ENCODE peak calls at places on chromosome 22, in eight cellular contexts. N, D, T, A, M, K, X and Y are unnamed samples.

GRCh38 chr22:44488354-44488753 is 9.7 kb downstream of the RTL6 start:
- DNase-seq in N (no peak), D (no peak), T (no peak), A (no peak), M (no peak), K (no peak), X (no peak), Y (no peak)

GRCh38 chr22:49192180-49192856 is 635.4 kb downstream of the BRD1 start:
- DNase-seq in N (no peak), D (no peak), T (no peak), A (peak), M (no peak), K (no peak), X (no peak), Y (no peak)

GRCh38 chr22:50157976-50158375 is 12.6 kb upstream of the PANX2 start:
- DNase-seq in N (no peak), D (no peak), T (no peak), A (no peak), M (no peak), K (no peak), X (no peak), Y (no peak)

GRCh38 chr22:45889539-45890350 is 87.2 kb downstream of the WNT7B start:
- DNase-seq in N (no peak), D (no peak), T (no peak), A (peak), M (no peak), K (no peak), X (no peak), Y (no peak)

GRCh38 chr22:48089601-48090331 is 1327.3 kb downstream of the TBC1D22A start:
- DNase-seq in N (no peak), D (peak), T (no peak), A (no peak), M (no peak), K (no peak), X (no peak), Y (no peak)

GRCh38 chr22:28792491-28793383 is 7.6 kb downstream of the XBP1 start:
- DNase-seq in N (no peak), D (no peak), T (no peak), A (peak), M (no peak), K (no peak), X (no peak), Y (no peak)

GRCh38 chr22:48895341-48895740 is 932.3 kb downstream of the BRD1 start:
- DNase-seq in N (no peak), D (no peak), T (no peak), A (peak), M (no peak), K (no peak), X (no peak), Y (no peak)

GRCh38 chr22:30878516-30879365 is 89.8 kb downstream of the MORC2 start:
- DNase-seq in N (no peak), D (no peak), T (no peak), A (no peak), M (peak), K (peak), X (peak), Y (no peak)

GRCh38 chr22:21807545-21807944 is 59.9 kb downstream of the MAPK1 start:
- DNase-seq in N (no peak), D (no peak), T (no peak), A (no peak), M (peak), K (no peak), X (no peak), Y (no peak)

GRCh38 chr22:29382575-29383328 is 5.6 kb downstream of the AP1B1 start:
- DNase-seq in N (no peak), D (no peak), T (no peak), A (no peak), M (no peak), K (no peak), X (no peak), Y (no peak)

GRCh38 chr22:30239421-30240405 is 6.8 kb downstream of the LIF start:
- DNase-seq in N (no peak), D (no peak), T (no peak), A (no peak), M (no peak), K (no peak), X (no peak), Y (no peak)

GRCh38 chr22:47171441-47172221 is 409.2 kb downstream of the TBC1D22A start:
- DNase-seq in N (no peak), D (no peak), T (no peak), A (no peak), M (no peak), K (no peak), X (no peak), Y (no peak)

GRCh38 chr22:50441428-50441993 is 33.3 kb downstream of the SBF1 start:
- DNase-seq in N (no peak), D (no peak), T (no peak), A (no peak), M (no peak), K (no peak), X (no peak), Y (no peak)

GRCh38 chr22:30371321-30371720 is 14.5 kb downstream of the CCDC157 start:
- DNase-seq in N (no peak), D (no peak), T (no peak), A (no peak), M (no peak), K (no peak), X (no peak), Y (no peak)

GRCh38 chr22:44889233-44889878 is 120.4 kb downstream of the PHF21B start:
- DNase-seq in N (no peak), D (no peak), T (no peak), A (peak), M (peak), K (no peak), X (peak), Y (no peak)

GRCh38 chr22:33051960-33052839 is 6.0 kb downstream of the SYN3 start:
- DNase-seq in N (no peak), D (no peak), T (no peak), A (peak), M (peak), K (peak), X (no peak), Y (no peak)

GRCh38 chr22:35552186-35552842 is 11.7 kb downstream of the RASD2 start:
- DNase-seq in N (no peak), D (peak), T (peak), A (peak), M (peak), K (peak), X (peak), Y (no peak)

GRCh38 chr22:35783943-35784614 is 66.4 kb downstream of the APOL5 start:
- DNase-seq in N (no peak), D (peak), T (no peak), A (no peak), M (no peak), K (no peak), X (no peak), Y (no peak)

GRCh38 chr22:46049726-46050450 is 72.9 kb upstream of the WNT7B start:
- DNase-seq in N (no peak), D (no peak), T (no peak), A (no peak), M (no peak), K (no peak), X (no peak), Y (no peak)

GRCh38 chr22:31637375-31637937 is 24.6 kb downstream of the PISD start:
- DNase-seq in N (peak), D (no peak), T (no peak), A (peak), M (no peak), K (no peak), X (no peak), Y (no peak)

GRCh38 chr22:31474743-31475142 is 14.9 kb downstream of the EIF4ENIF1 start:
- DNase-seq in N (no peak), D (no peak), T (no peak), A (no peak), M (no peak), K (no peak), X (no peak), Y (no peak)

GRCh38 chr22:49017769-49018330 is 809.8 kb downstream of the BRD1 start:
- DNase-seq in N (no peak), D (no peak), T (no peak), A (no peak), M (peak), K (no peak), X (no peak), Y (no peak)

GRCh38 chr22:31490496-31490925 is 869 bp upstream of the EIF4ENIF1 start:
- DNase-seq in N (peak), D (peak), T (peak), A (peak), M (peak), K (peak), X (peak), Y (no peak)

GRCh38 chr22:30444632-30445437 is 19.3 kb downstream of the MTFP1 start:
- DNase-seq in N (peak), D (peak), T (peak), A (peak), M (peak), K (peak), X (peak), Y (no peak)

GRCh38 chr22:48581206-48581766 is 1246.4 kb downstream of the BRD1 start:
- DNase-seq in N (no peak), D (no peak), T (no peak), A (no peak), M (no peak), K (no peak), X (no peak), Y (no peak)

GRCh38 chr22:29477919-29478318 is 2.1 kb upstream of the NEFH start:
- DNase-seq in N (no peak), D (no peak), T (no peak), A (peak), M (peak), K (no peak), X (peak), Y (no peak)

GRCh38 chr22:48239461-48240164 is 1477.2 kb downstream of the TBC1D22A start:
- DNase-seq in N (no peak), D (no peak), T (no peak), A (no peak), M (no peak), K (no peak), X (no peak), Y (no peak)

GRCh38 chr22:50227588-50228215 is 17.1 kb downstream of the TUBGCP6 start:
- DNase-seq in N (no peak), D (no peak), T (no peak), A (no peak), M (no peak), K (no peak), X (no peak), Y (no peak)

GRCh38 chr22:17105143-17106129 is 15.7 kb downstream of the TMEM121B start:
- DNase-seq in N (no peak), D (no peak), T (no peak), A (no peak), M (no peak), K (no peak), X (no peak), Y (no peak)

GRCh38 chr22:29083576-29084566 is 11.0 kb downstream of the KREMEN1 start:
- DNase-seq in N (no peak), D (no peak), T (no peak), A (no peak), M (no peak), K (no peak), X (no peak), Y (no peak)

GRCh38 chr22:29992341-29993275 is 87.7 kb upstream of the HORMAD2 start:
- DNase-seq in N (no peak), D (no peak), T (no peak), A (peak), M (no peak), K (peak), X (no peak), Y (no peak)

GRCh38 chr22:33589297-33589696 is 331.0 kb downstream of the LARGE1 start:
- DNase-seq in N (no peak), D (no peak), T (no peak), A (no peak), M (no peak), K (no peak), X (no peak), Y (no peak)

GRCh38 chr22:27881404-27881803 is 37.7 kb downstream of the PITPNB start:
- DNase-seq in N (no peak), D (no peak), T (no peak), A (no peak), M (no peak), K (no peak), X (no peak), Y (no peak)

GRCh38 chr22:17348464-17349103 is 20.7 kb upstream of the CECR2 start:
- DNase-seq in N (no peak), D (no peak), T (no peak), A (no peak), M (no peak), K (no peak), X (no peak), Y (no peak)

GRCh38 chr22:29449296-29449863 is 11.0 kb downstream of the RFPL1 start:
- DNase-seq in N (no peak), D (no peak), T (no peak), A (no peak), M (no peak), K (no peak), X (no peak), Y (no peak)

GRCh38 chr22:35102663-35103062 is 36.7 kb downstream of the ISX start:
- DNase-seq in N (peak), D (peak), T (no peak), A (peak), M (no peak), K (no peak), X (peak), Y (no peak)

GRCh38 chr22:22167791-22168189 is 76.8 kb upstream of the VPREB1 start:
- DNase-seq in N (no peak), D (no peak), T (no peak), A (no peak), M (no peak), K (no peak), X (no peak), Y (no peak)

GRCh38 chr22:42307806-42308563 is 37.5 kb upstream of the TCF20 start:
- DNase-seq in N (no peak), D (no peak), T (no peak), A (no peak), M (peak), K (no peak), X (no peak), Y (no peak)
- TF ChIP-seq CTCF in N (no peak), D (no peak), T (no peak), A (no peak), M (no peak), K (no peak), X (no peak), Y (no peak)

GRCh38 chr22:23282516-23282915 is 102.2 kb downstream of the BCR start:
- DNase-seq in N (no peak), D (no peak), T (no peak), A (no peak), M (no peak), K (no peak), X (no peak), Y (no peak)

GRCh38 chr22:23282986-23283385 is 102.7 kb downstream of the BCR start:
- DNase-seq in N (no peak), D (no peak), T (no peak), A (no peak), M (no peak), K (no peak), X (peak), Y (no peak)

GRCh38 chr22:23281406-23282088 is 101.2 kb downstream of the BCR start:
- DNase-seq in N (peak), D (peak), T (peak), A (peak), M (peak), K (peak), X (peak), Y (peak)

GRCh38 chr22:23281053-23281405 is 100.7 kb downstream of the BCR start:
- DNase-seq in N (no peak), D (no peak), T (no peak), A (no peak), M (no peak), K (no peak), X (no peak), Y (no peak)

DNA sequence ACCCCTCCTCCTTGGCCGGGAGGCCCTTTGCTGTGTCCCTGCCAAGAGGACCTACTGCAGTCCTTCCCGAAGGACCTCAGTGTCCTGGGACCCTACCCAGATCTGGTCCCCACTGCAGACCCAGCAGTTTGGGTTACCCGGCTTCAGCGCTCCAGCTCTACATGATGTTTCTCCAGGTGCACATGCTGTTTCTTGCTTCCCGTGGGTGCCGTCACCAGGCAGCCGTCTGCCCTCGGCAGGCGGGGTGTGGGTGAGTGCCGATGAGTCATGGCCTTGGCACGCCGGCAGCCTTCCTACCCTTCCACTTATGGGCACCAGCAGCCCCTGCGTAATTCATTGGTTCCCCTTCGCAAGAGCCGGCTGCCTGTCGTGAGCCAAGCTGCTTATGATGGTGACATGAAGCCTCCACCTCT is 101.8 kb downstream of the BCR start:
- DNase-seq in N (peak), D (peak), T (peak), A (no peak), M (no peak), K (no peak), X (no peak), Y (no peak)
- TF ChIP-seq REST in N (no peak), D (no peak), T (no peak), A (no peak), M (no peak), K (no peak), X (no peak), Y (no peak)

GRCh38 chr22:19840955-19841640 is 13.6 kb downstream of the GNB1L start:
- DNase-seq in N (no peak), D (no peak), T (no peak), A (no peak), M (no peak), K (peak), X (no peak), Y (no peak)
- TF ChIP-seq CTCF in N (no peak), D (no peak), T (no peak), A (no peak), M (no peak), K (no peak), X (no peak), Y (no peak)

GRCh38 chr22:37197451-37198289 is 9.6 kb upstream of the C1QTNF6 start:
- DNase-seq in N (no peak), D (peak), T (peak), A (no peak), M (no peak), K (peak), X (no peak), Y (no peak)
- TF ChIP-seq REST in N (no peak), D (no peak), T (no peak), A (no peak), M (no peak), K (no peak), X (no peak), Y (peak)

GRCh38 chr22:43475549-43476076 is 63.8 kb downstream of the MPPED1 start:
- DNase-seq in N (no peak), D (no peak), T (no peak), A (no peak), M (no peak), K (no peak), X (no peak), Y (no peak)

GRCh38 chr22:43477966-43478365 is 66.2 kb downstream of the MPPED1 start:
- DNase-seq in N (no peak), D (no peak), T (no peak), A (no peak), M (no peak), K (no peak), X (no peak), Y (no peak)

GRCh38 chr22:43476751-43477150 is 64.9 kb downstream of the MPPED1 start:
- DNase-seq in N (no peak), D (no peak), T (no peak), A (no peak), M (no peak), K (no peak), X (no peak), Y (no peak)

GRCh38 chr22:43477151-43477725 is 65.4 kb downstream of the MPPED1 start:
- DNase-seq in N (no peak), D (no peak), T (no peak), A (no peak), M (no peak), K (no peak), X (no peak), Y (no peak)

GRCh38 chr22:43476341-43476740 is 64.5 kb downstream of the MPPED1 start:
- DNase-seq in N (no peak), D (peak), T (no peak), A (peak), M (no peak), K (peak), X (no peak), Y (no peak)
- TF ChIP-seq CTCF in N (no peak), D (no peak), T (peak), A (no peak), M (no peak), K (peak), X (no peak), Y (peak)

DNA sequence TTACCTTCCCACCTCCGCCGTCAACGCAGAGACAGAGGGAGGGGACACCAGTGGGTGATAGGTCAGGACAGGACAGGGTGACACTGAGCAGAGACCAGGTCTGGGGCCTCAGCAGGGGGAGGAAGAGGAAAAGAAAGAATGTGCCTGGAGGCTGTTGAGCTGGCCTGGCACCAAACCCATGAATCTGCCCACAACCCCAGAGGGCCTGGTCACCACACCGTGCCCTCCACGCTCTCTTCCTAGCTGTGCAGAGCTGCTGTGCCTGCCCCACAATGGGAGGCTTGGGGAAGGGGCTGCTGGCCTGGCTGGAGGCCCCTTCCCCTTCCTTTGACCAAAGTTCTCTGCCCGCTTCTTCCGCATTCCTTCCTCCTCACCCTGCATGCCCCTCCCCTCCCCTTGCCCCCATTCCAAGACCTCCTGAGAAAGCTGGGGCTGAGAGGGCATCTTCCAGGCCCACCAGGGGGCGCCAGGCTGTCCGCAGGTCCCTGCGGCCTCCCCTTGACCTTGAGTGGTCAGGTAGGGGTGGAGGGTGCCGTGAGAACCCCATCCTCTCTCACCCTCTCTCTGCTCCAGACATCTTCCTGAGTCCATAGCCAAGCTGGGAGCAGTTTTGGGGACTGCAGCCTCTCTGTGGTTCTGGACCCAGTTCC is 11.0 kb upstream of the CACNA1I start:
- DNase-seq in N (no peak), D (no peak), T (no peak), A (peak), M (peak), K (no peak), X (peak), Y (no peak)
- TF ChIP-seq REST in N (no peak), D (no peak), T (no peak), A (no peak), M (no peak), K (no peak), X (no peak), Y (no peak)

DNA sequence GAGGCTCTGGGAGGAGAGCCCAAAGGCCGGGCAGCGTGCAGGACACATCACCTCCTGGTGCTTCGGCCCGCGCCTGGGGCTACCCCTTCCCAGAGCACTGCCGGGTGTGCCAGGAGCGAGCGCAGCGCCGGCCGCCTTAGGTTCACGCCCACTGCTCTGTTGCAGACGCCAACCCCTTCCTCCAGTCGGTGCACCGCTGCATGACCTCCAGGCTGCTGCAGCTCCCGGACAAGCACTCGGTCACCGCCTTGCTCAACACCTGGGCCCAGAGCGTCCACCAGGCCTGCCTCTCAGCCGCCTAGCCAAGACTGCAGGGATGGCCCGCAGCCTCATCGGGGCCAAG is 79.0 kb downstream of the MED15 start:
- DNase-seq in N (no peak), D (no peak), T (no peak), A (no peak), M (no peak), K (no peak), X (no peak), Y (no peak)
- TF ChIP-seq CTCF in N (no peak), D (no peak), T (no peak), A (no peak), M (no peak), K (no peak), X (no peak), Y (no peak)

GRCh38 chr22:37844904-37845334 is 785 bp upstream of the ANKRD54 start:
- DNase-seq in N (no peak), D (no peak), T (no peak), A (no peak), M (no peak), K (no peak), X (no peak), Y (no peak)

GRCh38 chr22:37848587-37849088 is 581 bp upstream of the EIF3L start:
- DNase-seq in N (no peak), D (no peak), T (peak), A (peak), M (peak), K (peak), X (no peak), Y (no peak)

GRCh38 chr22:37842015-37842793 is 1.9 kb downstream of the ANKRD54 start:
- DNase-seq in N (no peak), D (no peak), T (no peak), A (no peak), M (no peak), K (peak), X (no peak), Y (no peak)

GRCh38 chr22:37846433-37846832 is 2.3 kb upstream of the ANKRD54 start:
- DNase-seq in N (no peak), D (no peak), T (no peak), A (no peak), M (no peak), K (no peak), X (no peak), Y (no peak)

GRCh38 chr22:37843746-37844089 is 416 bp downstream of the ANKRD54 start:
- DNase-seq in N (no peak), D (no peak), T (no peak), A (peak), M (peak), K (no peak), X (peak), Y (no peak)
- TF ChIP-seq REST in N (no peak), D (no peak), T (no peak), A (no peak), M (no peak), K (no peak), X (peak), Y (no peak)